ENCODE peak calls at places on chromosome 12, in four cellular contexts. G, B, P and I are unnamed samples.

GRCh38 chr12:52006726-52007157 is at the start of gene TAMALIN:
- DNase-seq in G (peak; percentile 90), B (no peak), P (no peak), I (peak; percentile 86)

GRCh38 chr12:29743801-29744200 is 39.9 kb downstream of the TMTC1 start:
- DNase-seq in G (no peak), B (no peak), P (peak; percentile 98), I (no peak)

GRCh38 chr12:6135071-6135470 is 10.6 kb upstream of the VWF start:
- DNase-seq in G (no peak), B (no peak), P (peak; percentile 20), I (no peak)

GRCh38 chr12:20097561-20097960 is 270.8 kb upstream of the PDE3A start:
- DNase-seq in G (no peak), B (no peak), P (peak; percentile 3), I (no peak)

GRCh38 chr12:109241936-109242335 is 67.1 kb downstream of the FOXN4 start:
- DNase-seq in G (no peak), B (no peak), P (no peak), I (no peak)

GRCh38 chr12:52044284-52044983 is 6.8 kb upstream of the NR4A1 start:
- DNase-seq in G (peak; percentile 96), B (no peak), P (peak; percentile 81), I (peak; percentile 91)

GRCh38 chr12:51531982-51532497 is 59.0 kb upstream of the SCN8A start:
- DNase-seq in G (no peak), B (peak; percentile 48), P (peak; percentile 59), I (peak; percentile 67)

GRCh38 chr12:84508325-84508861 is 404.2 kb downstream of the SLC6A15 start:
- DNase-seq in G (no peak), B (no peak), P (peak; percentile 88), I (no peak)

GRCh38 chr12:124177276-124177950 is 117.5 kb upstream of the RFLNA start:
- DNase-seq in G (no peak), B (no peak), P (no peak), I (no peak)